ENCODE peak calls at places on chromosomes 5 and 9, in five cellular contexts. One of them, this sample, is unnamed.

GRCh38 chr5:55175781-55176175 is 2.8 kb upstream of the CDC20B start:
- DNase-seq in mesenchymal stem cell: no peak
- DNase-seq in neuronal stem cell: no peak
- DNase-seq in IMR-90: no peak
- DNase-seq in H9: no peak
- DNase-seq in this sample: no peak

GRCh38 chr5:77129386-77129785 is 42.3 kb upstream of the ZBED3 start:
- DNase-seq in neuronal stem cell: no peak
- DNase-seq in IMR-90: peak
- DNase-seq in H9: peak
- DNase-seq in mesenchymal stem cell: peak
- DNase-seq in this sample: peak

GRCh38 chr9:652896-653295 is 188.6 kb upstream of the DMRT1 start:
- DNase-seq in mesenchymal stem cell: no peak
- DNase-seq in neuronal stem cell: no peak
- DNase-seq in IMR-90: no peak
- DNase-seq in H9: no peak
- DNase-seq in this sample: no peak

GRCh38 chr5:3373391-3373790 is 222.2 kb upstream of the IRX1 start:
- DNase-seq in H9: no peak
- DNase-seq in neuronal stem cell: no peak
- DNase-seq in mesenchymal stem cell: no peak
- DNase-seq in IMR-90: no peak
- DNase-seq in this sample: no peak

GRCh38 chr5:122896598-122897282 is 51.3 kb downstream of the SNX24 start:
- DNase-seq in mesenchymal stem cell: peak
- DNase-seq in neuronal stem cell: no peak
- DNase-seq in H9: no peak
- DNase-seq in IMR-90: peak
- DNase-seq in this sample: no peak

GRCh38 chr9:97990259-97990658 is 7.1 kb downstream of the ANP32B start:
- DNase-seq in H9: no peak
- DNase-seq in mesenchymal stem cell: peak
- DNase-seq in neuronal stem cell: no peak
- DNase-seq in IMR-90: peak
- DNase-seq in this sample: no peak

GRCh38 chr5:65262094-65262493 is 219.6 kb downstream of the ADAMTS6 start:
- DNase-seq in neuronal stem cell: no peak
- DNase-seq in IMR-90: no peak
- DNase-seq in mesenchymal stem cell: no peak
- DNase-seq in H9: no peak
- DNase-seq in this sample: no peak

GRCh38 chr9:37678789-37679273 is 28.1 kb downstream of the FRMPD1 start:
- DNase-seq in IMR-90: no peak
- DNase-seq in H9: no peak
- DNase-seq in neuronal stem cell: no peak
- DNase-seq in mesenchymal stem cell: peak
- DNase-seq in this sample: no peak

GRCh38 chr9:128575469-128575868 is 23.1 kb downstream of the SPTAN1 start:
- DNase-seq in neuronal stem cell: no peak
- DNase-seq in mesenchymal stem cell: no peak
- DNase-seq in IMR-90: no peak
- DNase-seq in H9: no peak
- DNase-seq in this sample: no peak

GRCh38 chr5:154826-155225 is 36.5 kb upstream of the LRRC14B start:
- DNase-seq in neuronal stem cell: no peak
- DNase-seq in mesenchymal stem cell: no peak
- DNase-seq in H9: no peak
- DNase-seq in IMR-90: no peak
- DNase-seq in this sample: no peak

GRCh38 chr5:2165991-2166978 is 283.6 kb upstream of the IRX4 start:
- DNase-seq in neuronal stem cell: no peak
- DNase-seq in IMR-90: no peak
- DNase-seq in mesenchymal stem cell: no peak
- DNase-seq in H9: no peak
- DNase-seq in this sample: no peak

GRCh38 chr5:159837860-159838259 is 78.4 kb upstream of the ADRA1B start:
- DNase-seq in H9: no peak
- DNase-seq in IMR-90: no peak
- DNase-seq in neuronal stem cell: no peak
- DNase-seq in mesenchymal stem cell: no peak
- DNase-seq in this sample: no peak

GRCh38 chr5:93782978-93783377 is 41.6 kb upstream of the POU5F2 start:
- DNase-seq in neuronal stem cell: no peak
- DNase-seq in mesenchymal stem cell: no peak
- DNase-seq in H9: no peak
- DNase-seq in IMR-90: peak
- DNase-seq in this sample: no peak

GRCh38 chr5:132483101-132483500 is 7.5 kb downstream of the IRF1 start:
- DNase-seq in IMR-90: no peak
- DNase-seq in mesenchymal stem cell: no peak
- DNase-seq in neuronal stem cell: no peak
- DNase-seq in H9: no peak
- DNase-seq in this sample: no peak

GRCh38 chr5:160479926-160480325 is 58.3 kb downstream of the PTTG1 start:
- DNase-seq in IMR-90: peak
- DNase-seq in H9: no peak
- DNase-seq in mesenchymal stem cell: no peak
- DNase-seq in neuronal stem cell: no peak
- DNase-seq in this sample: no peak

GRCh38 chr9:8760000-8760767 is 960.6 kb upstream of the DMAC1 start:
- DNase-seq in neuronal stem cell: no peak
- DNase-seq in IMR-90: no peak
- DNase-seq in H9: no peak
- DNase-seq in mesenchymal stem cell: no peak
- DNase-seq in this sample: no peak

GRCh38 chr9:38380230-38380871 is 12.2 kb upstream of the ALDH1B1 start:
- DNase-seq in IMR-90: peak
- DNase-seq in H9: no peak
- DNase-seq in neuronal stem cell: no peak
- DNase-seq in mesenchymal stem cell: no peak
- DNase-seq in this sample: no peak

GRCh38 chr5:151676719-151677118 is 10.0 kb downstream of the SPARC start:
- DNase-seq in IMR-90: no peak
- DNase-seq in H9: no peak
- DNase-seq in neuronal stem cell: no peak
- DNase-seq in mesenchymal stem cell: no peak
- DNase-seq in this sample: no peak

GRCh38 chr9:128091144-128091543 is 23.1 kb downstream of the SLC25A25 start:
- DNase-seq in H9: peak
- DNase-seq in IMR-90: peak
- DNase-seq in mesenchymal stem cell: no peak
- DNase-seq in neuronal stem cell: no peak
- DNase-seq in this sample: peak

GRCh38 chr9:97803167-97804058 is 49.6 kb upstream of the FOXE1 start:
- DNase-seq in IMR-90: peak
- DNase-seq in mesenchymal stem cell: peak
- DNase-seq in H9: peak
- DNase-seq in neuronal stem cell: peak
- DNase-seq in this sample: peak

GRCh38 chr9:114110180-114110579 is 11.1 kb upstream of the KIF12 start:
- DNase-seq in H9: no peak
- DNase-seq in IMR-90: peak
- DNase-seq in mesenchymal stem cell: peak
- DNase-seq in neuronal stem cell: no peak
- DNase-seq in this sample: no peak

GRCh38 chr9:89234636-89235035 is 56.0 kb upstream of the SHC3 start:
- DNase-seq in H9: peak
- DNase-seq in IMR-90: peak
- DNase-seq in mesenchymal stem cell: no peak
- DNase-seq in neuronal stem cell: no peak
- DNase-seq in this sample: no peak

GRCh38 chr5:158456756-158457155 is 597.8 kb upstream of the CLINT1 start:
- DNase-seq in mesenchymal stem cell: peak
- DNase-seq in H9: no peak
- DNase-seq in neuronal stem cell: no peak
- DNase-seq in IMR-90: peak
- DNase-seq in this sample: no peak

GRCh38 chr9:35827486-35827885 is 1.0 kb downstream of the FAM221B start:
- DNase-seq in neuronal stem cell: no peak
- DNase-seq in H9: no peak
- DNase-seq in IMR-90: peak
- DNase-seq in mesenchymal stem cell: peak
- DNase-seq in this sample: no peak

GRCh38 chr9:96087669-96088299 is 212.3 kb downstream of the ERCC6L2 start:
- DNase-seq in IMR-90: no peak
- DNase-seq in mesenchymal stem cell: no peak
- DNase-seq in H9: peak
- DNase-seq in neuronal stem cell: no peak
- DNase-seq in this sample: no peak

GRCh38 chr9:106954974-106955850 is 92.2 kb downstream of the ZNF462 start:
- DNase-seq in mesenchymal stem cell: no peak
- DNase-seq in H9: no peak
- DNase-seq in neuronal stem cell: no peak
- DNase-seq in IMR-90: no peak
- DNase-seq in this sample: no peak

GRCh38 chr9:78783743-78784142 is 486.8 kb downstream of the PSAT1 start:
- DNase-seq in H9: no peak
- DNase-seq in IMR-90: no peak
- DNase-seq in mesenchymal stem cell: no peak
- DNase-seq in neuronal stem cell: no peak
- DNase-seq in this sample: no peak

GRCh38 chr9:109418827-109419226 is 79.3 kb downstream of the PTPN3 start:
- DNase-seq in H9: no peak
- DNase-seq in neuronal stem cell: peak
- DNase-seq in mesenchymal stem cell: no peak
- DNase-seq in IMR-90: no peak
- DNase-seq in this sample: no peak

GRCh38 chr9:96719538-96720315 is 58.2 kb downstream of the ZNF510 start:
- DNase-seq in mesenchymal stem cell: no peak
- DNase-seq in H9: no peak
- DNase-seq in IMR-90: no peak
- DNase-seq in neuronal stem cell: no peak
- DNase-seq in this sample: no peak

DNA sequence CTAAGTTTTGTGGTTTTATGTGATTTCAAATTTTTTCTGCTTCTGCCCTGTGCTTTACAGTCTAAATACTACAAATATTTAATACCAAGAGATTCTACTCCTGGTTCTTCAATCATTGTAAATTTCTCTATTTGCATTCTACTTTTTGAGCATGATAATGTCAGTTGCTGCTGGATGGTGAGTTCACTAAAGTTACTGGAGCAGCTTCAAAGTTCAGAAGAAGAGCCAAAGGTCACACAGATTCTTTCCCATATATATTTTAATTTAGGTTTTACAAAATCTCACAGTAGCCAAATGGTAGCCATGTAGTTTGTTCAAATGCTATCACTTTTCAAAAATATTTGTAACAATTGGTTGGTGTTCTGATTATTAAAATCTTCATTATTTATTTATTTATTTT is 378.7 kb downstream of the TMEM232 start:
- DNase-seq in IMR-90: no peak
- DNase-seq in neuronal stem cell: no peak
- DNase-seq in mesenchymal stem cell: no peak
- DNase-seq in H9: no peak
- DNase-seq in this sample: no peak
- H2BK120ac ChIP-seq in IMR-90: no peak
- H2BK120ac ChIP-seq in neuronal stem cell: no peak
- H2BK120ac ChIP-seq in mesenchymal stem cell: no peak
- H2BK120ac ChIP-seq in H9: no peak
- H2BK120ac ChIP-seq in this sample: no peak

DNA sequence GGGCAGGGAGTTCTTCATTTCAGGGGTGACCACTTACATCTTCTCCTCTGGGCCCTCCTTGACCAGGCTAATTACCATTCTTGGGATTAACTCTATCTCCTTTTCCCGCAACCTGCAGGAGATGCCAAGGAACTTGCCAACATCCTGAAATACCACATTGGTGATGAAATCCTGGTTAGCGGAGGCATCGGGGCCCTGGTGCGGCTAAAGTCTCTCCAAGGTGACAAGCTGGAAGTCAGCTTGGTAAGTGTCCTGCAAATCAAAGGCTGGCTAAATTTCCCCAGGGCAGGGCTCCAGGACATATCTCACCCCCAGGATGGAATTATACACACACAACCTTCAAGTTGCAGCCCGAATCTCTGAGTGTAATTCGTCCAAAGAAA is 30.2 kb downstream of the TGFBI start:
- DNase-seq in mesenchymal stem cell: no peak
- DNase-seq in H9: no peak
- DNase-seq in neuronal stem cell: no peak
- DNase-seq in IMR-90: no peak
- DNase-seq in this sample: no peak
- H2BK120ac ChIP-seq in mesenchymal stem cell: no peak
- H2BK120ac ChIP-seq in H9: no peak
- H2BK120ac ChIP-seq in neuronal stem cell: no peak
- H2BK120ac ChIP-seq in IMR-90: peak
- H2BK120ac ChIP-seq in this sample: no peak

GRCh38 chr5:179815491-179816249 is 5.0 kb upstream of the SQSTM1 start:
- DNase-seq in mesenchymal stem cell: no peak
- DNase-seq in neuronal stem cell: no peak
- DNase-seq in H9: no peak
- DNase-seq in IMR-90: no peak
- DNase-seq in this sample: no peak

GRCh38 chr5:179817071-179817840 is 3.4 kb upstream of the SQSTM1 start:
- DNase-seq in mesenchymal stem cell: no peak
- DNase-seq in neuronal stem cell: no peak
- DNase-seq in H9: no peak
- DNase-seq in IMR-90: no peak
- DNase-seq in this sample: peak

GRCh38 chr5:179818746-179819295 is 1.9 kb upstream of the SQSTM1 start:
- DNase-seq in neuronal stem cell: no peak
- DNase-seq in IMR-90: peak
- DNase-seq in mesenchymal stem cell: peak
- DNase-seq in H9: peak
- DNase-seq in this sample: peak

GRCh38 chr5:179814090-179814489 is 6.6 kb upstream of the SQSTM1 start:
- DNase-seq in H9: no peak
- DNase-seq in mesenchymal stem cell: no peak
- DNase-seq in neuronal stem cell: no peak
- DNase-seq in IMR-90: no peak
- DNase-seq in this sample: no peak

DNA sequence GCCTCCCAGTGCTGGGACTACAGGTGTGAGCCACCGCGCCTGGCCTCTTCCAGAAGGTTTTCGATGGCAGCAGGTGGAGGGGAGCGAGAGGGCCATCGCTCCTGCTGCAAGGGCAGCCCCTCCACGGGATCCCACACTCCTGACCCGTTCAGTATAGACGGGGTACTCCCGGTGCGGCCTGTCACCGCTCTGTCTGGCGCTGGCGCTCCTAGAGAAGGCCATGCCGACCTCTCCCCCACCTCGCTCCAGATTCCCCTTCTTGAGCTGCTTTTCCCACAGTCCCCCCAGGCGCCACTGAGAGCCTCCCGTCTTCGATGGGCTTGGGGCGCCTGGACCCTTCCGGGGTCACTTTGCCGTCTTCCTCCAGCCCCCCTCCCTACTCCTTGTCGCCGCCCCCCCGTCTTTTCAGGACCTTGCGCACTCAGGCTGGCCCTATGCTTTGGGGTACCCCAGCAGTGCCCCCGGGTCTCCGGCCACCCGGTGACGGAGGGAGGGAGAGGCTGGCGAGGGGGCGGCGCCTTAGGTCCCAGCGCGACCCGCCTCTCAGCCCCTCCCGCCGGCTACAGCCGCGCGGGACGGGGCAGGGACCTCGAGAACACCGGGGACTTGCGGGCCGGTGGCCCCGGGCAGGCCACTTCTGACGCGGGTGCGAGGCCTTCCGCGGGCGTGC is 4.2 kb upstream of the SQSTM1 start:
- DNase-seq in mesenchymal stem cell: no peak
- DNase-seq in neuronal stem cell: no peak
- DNase-seq in IMR-90: no peak
- DNase-seq in H9: no peak
- DNase-seq in this sample: no peak
- H2BK120ac ChIP-seq in mesenchymal stem cell: peak
- H2BK120ac ChIP-seq in neuronal stem cell: no peak
- H2BK120ac ChIP-seq in IMR-90: no peak
- H2BK120ac ChIP-seq in H9: no peak
- H2BK120ac ChIP-seq in this sample: no peak

GRCh38 chr5:56659991-56660390 is 155.4 kb upstream of the MAP3K1 start:
- DNase-seq in mesenchymal stem cell: no peak
- DNase-seq in IMR-90: no peak
- DNase-seq in neuronal stem cell: no peak
- DNase-seq in H9: no peak
- DNase-seq in this sample: no peak
- H2BK120ac ChIP-seq in mesenchymal stem cell: no peak
- H2BK120ac ChIP-seq in IMR-90: no peak
- H2BK120ac ChIP-seq in neuronal stem cell: no peak
- H2BK120ac ChIP-seq in H9: no peak
- H2BK120ac ChIP-seq in this sample: no peak